ENCODE peak calls at places on chromosomes 5 and 9, in seven cellular contexts. S is tibial nerve, I is fibroblast of pulmonary artery, M is GM13977, B is A549, W is HTR-8/SVneo, C is heart left ventricle. D is an unnamed sample.

GRCh38 chr5:91641730-91642350 is 258.7 kb upstream of the ARRDC3 start:
- DNase-seq in M (peak), S (no peak), B (peak), C (no peak), W (peak), I (peak), D (peak)

GRCh38 chr9:114003756-114004155 is 74.3 kb downstream of the AMBP start:
- DNase-seq in C (no peak), M (no peak), W (no peak), I (peak), B (no peak), S (peak), D (no peak)

GRCh38 chr9:134622896-134623407 is 18.7 kb upstream of the COL5A1 start:
- DNase-seq in W (no peak), I (no peak), C (peak), S (no peak), B (no peak), M (no peak), D (no peak)

GRCh38 chr5:171495122-171495700 is 75.8 kb downstream of the FGF18 start:
- DNase-seq in W (peak), B (no peak), S (no peak), M (no peak), I (peak), C (no peak), D (no peak)

GRCh38 chr5:79107020-79107796 is 4.4 kb upstream of the BHMT start:
- DNase-seq in B (no peak), M (no peak), S (no peak), C (no peak), W (no peak), I (peak), D (no peak)

GRCh38 chr5:112329429-112330090 is 89.5 kb downstream of the EPB41L4A start:
- DNase-seq in W (no peak), I (no peak), S (no peak), C (no peak), M (peak), B (no peak), D (no peak)

GRCh38 chr5:148733601-148734438 is 79.5 kb upstream of the HTR4 start:
- DNase-seq in I (peak), B (peak), S (peak), W (peak), C (peak), M (peak), D (peak)

GRCh38 chr5:79020861-79021561 is 35.9 kb upstream of the ARSB start:
- DNase-seq in C (peak), B (peak), M (peak), I (peak), W (peak), S (peak), D (peak)

GRCh38 chr9:21831841-21832509 is 29.5 kb downstream of the MTAP start:
- DNase-seq in M (peak), W (peak), C (no peak), S (no peak), I (peak), B (peak), D (peak)

GRCh38 chr5:139904566-139905400 is 109.2 kb downstream of the PSD2 start:
- DNase-seq in I (no peak), B (no peak), C (no peak), W (peak), M (peak), S (no peak), D (no peak)

GRCh38 chr9:108162664-108163063 is 673.1 kb upstream of the KLF4 start:
- DNase-seq in I (peak), S (no peak), M (no peak), W (no peak), B (no peak), C (no peak), D (no peak)

GRCh38 chr9:34446468-34446891 is 11.9 kb downstream of the FAM219A start:
- DNase-seq in B (no peak), W (no peak), I (no peak), S (no peak), M (no peak), C (no peak), D (no peak)

GRCh38 chr9:127684576-127684975 is 22.2 kb upstream of the CFAP157 start:
- DNase-seq in S (no peak), W (peak), I (peak), B (no peak), C (no peak), M (no peak), D (peak)

GRCh38 chr9:124075761-124076160 is 64.2 kb downstream of the LHX2 start:
- DNase-seq in B (no peak), S (no peak), W (no peak), M (no peak), I (no peak), C (no peak), D (no peak)

GRCh38 chr9:68705636-68706578 is 867 bp downstream of the PIP5K1B start:
- DNase-seq in I (peak), C (peak), M (peak), W (no peak), B (peak), S (no peak), D (no peak)

GRCh38 chr9:7176574-7176973 is 418.8 kb downstream of the KDM4C start:
- DNase-seq in W (no peak), M (no peak), I (no peak), S (no peak), C (no peak), B (no peak), D (no peak)

GRCh38 chr9:93049491-93049890 is 9.0 kb upstream of the SUSD3 start:
- DNase-seq in B (no peak), M (no peak), S (no peak), I (no peak), C (no peak), W (no peak), D (no peak)

GRCh38 chr9:129138476-129139232 is 27.4 kb downstream of the PTPA start:
- DNase-seq in C (peak), W (no peak), S (peak), I (peak), M (no peak), B (no peak), D (no peak)

GRCh38 chr5:109743770-109744212 is 54.1 kb downstream of the MAN2A1 start:
- DNase-seq in C (no peak), M (no peak), I (peak), S (no peak), W (peak), B (peak), D (peak)

GRCh38 chr5:71011194-71011792 is 13.8 kb downstream of the NAIP start:
- DNase-seq in S (no peak), M (peak), B (no peak), W (no peak), I (no peak), C (no peak), D (no peak)

GRCh38 chr5:146645382-146645781 is 129.4 kb upstream of the GPR151 start:
- DNase-seq in B (no peak), M (no peak), C (no peak), W (no peak), I (no peak), S (no peak), D (no peak)

GRCh38 chr9:113803811-113804589 is 72.1 kb upstream of the ZNF618 start:
- DNase-seq in C (no peak), W (no peak), B (no peak), M (no peak), I (no peak), S (no peak), D (no peak)

GRCh38 chr5:122498163-122498562 is 186.1 kb downstream of the SNCAIP start:
- DNase-seq in W (no peak), C (no peak), S (no peak), M (no peak), B (no peak), I (peak), D (no peak)

GRCh38 chr5:65478336-65478735 is 3.4 kb downstream of the ADAMTS6 start:
- DNase-seq in I (no peak), C (no peak), B (no peak), W (no peak), S (no peak), M (no peak), D (no peak)

GRCh38 chr9:120885459-120885858 is 8.5 kb upstream of the PHF19 start:
- DNase-seq in W (no peak), M (no peak), I (no peak), S (no peak), C (no peak), B (no peak), D (no peak)

GRCh38 chr5:124918618-124919017 is 172.2 kb upstream of the ZNF608 start:
- DNase-seq in M (no peak), I (no peak), C (no peak), W (no peak), B (no peak), S (no peak), D (no peak)

GRCh38 chr5:177510567-177511053 is 984 bp upstream of the DOK3 start:
- DNase-seq in C (no peak), B (no peak), W (no peak), I (no peak), M (no peak), S (no peak), D (no peak)

GRCh38 chr5:10645671-10646070 is 81.8 kb downstream of the ANKRD33B start:
- DNase-seq in C (no peak), S (no peak), I (no peak), M (no peak), W (no peak), B (no peak), D (no peak)

GRCh38 chr9:113502427-113503008 is 39.0 kb downstream of the RGS3 start:
- DNase-seq in B (no peak), W (no peak), S (no peak), M (no peak), C (no peak), I (no peak), D (no peak)

GRCh38 chr5:141691867-141692532 is 10.0 kb upstream of the ARAP3 start:
- DNase-seq in W (peak), B (peak), S (peak), I (peak), M (peak), C (peak), D (peak)

GRCh38 chr5:32531885-32532520 is 53.4 kb upstream of the SUB1 start:
- DNase-seq in W (peak), I (peak), M (peak), B (peak), S (no peak), C (no peak), D (no peak)

GRCh38 chr5:59698207-59698606 is 195.3 kb downstream of the PDE4D start:
- DNase-seq in B (no peak), M (no peak), S (no peak), W (no peak), C (no peak), I (no peak), D (no peak)

GRCh38 chr9:79189511-79189924 is 382.2 kb upstream of the TLE4 start:
- DNase-seq in M (no peak), I (peak), W (peak), C (no peak), S (no peak), B (no peak), D (no peak)

GRCh38 chr5:177312649-177313181 is 1.0 kb upstream of the MXD3 start:
- DNase-seq in S (no peak), B (no peak), I (no peak), C (no peak), W (peak), M (no peak), D (no peak)

GRCh38 chr5:140673187-140673976 is at the start of gene DND1:
- DNase-seq in S (no peak), M (no peak), W (no peak), C (no peak), I (no peak), B (no peak), D (no peak)

GRCh38 chr5:132822650-132823480 is 7.6 kb downstream of the SHROOM1 start:
- DNase-seq in S (no peak), W (no peak), I (peak), B (no peak), M (peak), C (no peak), D (no peak)

D was measured in SW 1271.